ENCODE peak calls at places on chromosome 1, in nine cellular contexts. E is activated CD4-positive, alpha-beta T cell treated with anti-CD3 and anti-CD28 coated beads, Interleukin-2, amount 50 U/mL, for 1 hour; W is T-helper 1 cell; C is WTC11; H is RPMI7951; X is endothelial cell; D is CD8-positive, alpha-beta T cell; O is stimulated activated CD8-positive, alpha-beta memory T cell treated with anti-CD3 and anti-CD28 coated beads, Interleukin-15, amount 100 ng/mL, for 1 hour; I is heart right ventricle. A is an unnamed sample.

GRCh38 chr1:68120136-68120791 is 69.8 kb upstream of the DIRAS3 start:
- DNase-seq in E (no peak), W (no peak), C (peak; percentile 37), H (peak; percentile 76), X (peak; percentile 74), D (no peak), O (no peak), I (peak; percentile 63), A (peak; percentile 47)

GRCh38 chr1:38451541-38451993 is 405.0 kb upstream of the POU3F1 start:
- DNase-seq in E (no peak), W (no peak), C (no peak), H (peak; percentile 44), X (no peak), D (no peak), O (no peak), I (no peak), A (peak; percentile 54)

GRCh38 chr1:203744008-203744972 is 20.7 kb upstream of the LAX1 start:
- DNase-seq in E (peak; percentile 22), W (peak; percentile 10), C (peak; percentile 23), H (peak; percentile 35), X (no peak), D (peak; percentile 16), O (no peak), I (peak; percentile 66), A (peak; percentile 8)

GRCh38 chr1:204623894-204624361 is 61.6 kb downstream of the LRRN2 start:
- DNase-seq in E (peak; percentile 2), W (peak; percentile 7), C (peak; percentile 63), H (no peak), X (peak; percentile 62), D (no peak), O (no peak), I (no peak), A (no peak)

GRCh38 chr1:57848406-57848805 is 424.5 kb upstream of the DAB1 start:
- DNase-seq in E (no peak), W (no peak), C (no peak), H (no peak), X (no peak), D (no peak), O (no peak), I (no peak), A (no peak)

GRCh38 chr1:10589074-10589473 is 114.3 kb downstream of the PEX14 start:
- DNase-seq in E (no peak), W (no peak), C (no peak), H (no peak), X (no peak), D (no peak), O (no peak), I (no peak), A (no peak)

GRCh38 chr1:200912737-200913407 is 18.2 kb downstream of the INAVA start:
- DNase-seq in E (no peak), W (no peak), C (no peak), H (no peak), X (no peak), D (no peak), O (no peak), I (no peak), A (no peak)

GRCh38 chr1:219782311-219782710 is 146.0 kb downstream of the SLC30A10 start:
- DNase-seq in E (no peak), W (no peak), C (no peak), H (no peak), X (no peak), D (no peak), O (no peak), I (no peak), A (no peak)

GRCh38 chr1:152190589-152190988 is 31.6 kb upstream of the RPTN start:
- DNase-seq in E (no peak), W (no peak), C (no peak), H (no peak), X (no peak), D (no peak), O (no peak), I (no peak), A (no peak)

GRCh38 chr1:159924025-159924790 is 1.1 kb downstream of the TAGLN2 start:
- DNase-seq in E (peak; percentile 68), W (peak; percentile 70), C (no peak), H (peak; percentile 91), X (peak; percentile 47), D (peak; percentile 74), O (peak; percentile 30), I (peak; percentile 92), A (peak; percentile 79)

GRCh38 chr1:175555266-175555665 is 188.1 kb downstream of the TNR start:
- DNase-seq in E (no peak), W (no peak), C (no peak), H (no peak), X (no peak), D (no peak), O (no peak), I (no peak), A (no peak)

A was measured in frontal cortex.